ENCODE peak calls at places on chromosomes 13 and 19, in four cellular contexts. One of them, this sample, is unnamed. For H3K36me3 and H3K9me3, the result is how much of the 10 kb centered on the place peaks cover.

GRCh38 chr13:89627991-89628390 is 1719.5 kb upstream of the MIR17HG start:
- DNase-seq in thyroid gland: no peak
- DNase-seq in transverse colon: no peak
- DNase-seq in colonic mucosa: no peak
- DNase-seq in this sample: no peak

GRCh38 chr19:38837656-38838121 is 6.1 kb upstream of the ECH1 start:
- DNase-seq in thyroid gland: no peak
- DNase-seq in transverse colon: no peak
- DNase-seq in colonic mucosa: no peak
- DNase-seq in this sample: no peak

GRCh38 chr13:86085890-86086289 is 286.7 kb upstream of the SLITRK6 start:
- DNase-seq in thyroid gland: no peak
- DNase-seq in transverse colon: no peak
- DNase-seq in colonic mucosa: no peak
- DNase-seq in this sample: no peak

GRCh38 chr19:13784731-13785452 is 10.4 kb upstream of the ZSWIM4 start:
- DNase-seq in thyroid gland: peak
- DNase-seq in transverse colon: peak
- DNase-seq in colonic mucosa: peak
- DNase-seq in this sample: peak

GRCh38 chr19:19021115-19021514 is 12.2 kb downstream of the SUGP2 start:
- DNase-seq in thyroid gland: no peak
- DNase-seq in transverse colon: no peak
- DNase-seq in colonic mucosa: no peak
- DNase-seq in this sample: no peak

GRCh38 chr19:35015576-35016351 is 14.5 kb upstream of the SCN1B start:
- DNase-seq in thyroid gland: no peak
- DNase-seq in transverse colon: no peak
- DNase-seq in colonic mucosa: no peak
- DNase-seq in this sample: no peak

GRCh38 chr19:16836115-16836905 is 7.1 kb downstream of the SIN3B start:
- DNase-seq in thyroid gland: no peak
- DNase-seq in transverse colon: peak
- DNase-seq in colonic mucosa: no peak
- DNase-seq in this sample: no peak

GRCh38 chr19:30131722-30132291 is 189.8 kb downstream of the URI1 start:
- DNase-seq in thyroid gland: no peak
- DNase-seq in transverse colon: no peak
- DNase-seq in colonic mucosa: no peak
- DNase-seq in this sample: no peak

GRCh38 chr19:49653466-49653806 is 11.4 kb downstream of the SCAF1 start:
- DNase-seq in thyroid gland: no peak
- DNase-seq in transverse colon: no peak
- DNase-seq in colonic mucosa: no peak
- DNase-seq in this sample: no peak

GRCh38 chr19:41555752-41556151 is 20.2 kb upstream of the CEACAM21 start:
- DNase-seq in thyroid gland: no peak
- DNase-seq in transverse colon: no peak
- DNase-seq in colonic mucosa: no peak
- DNase-seq in this sample: no peak

GRCh38 chr13:112218416-112218815 is 151.5 kb downstream of the SOX1 start:
- DNase-seq in thyroid gland: no peak
- DNase-seq in transverse colon: no peak
- DNase-seq in colonic mucosa: no peak
- DNase-seq in this sample: no peak

GRCh38 chr19:46648961-46649960 is 11.7 kb downstream of the DACT3 start:
- DNase-seq in thyroid gland: no peak
- DNase-seq in transverse colon: no peak
- DNase-seq in colonic mucosa: no peak
- DNase-seq in this sample: no peak

GRCh38 chr13:83810136-83810535 is 72.1 kb downstream of the SLITRK1 start:
- DNase-seq in thyroid gland: no peak
- DNase-seq in transverse colon: no peak
- DNase-seq in colonic mucosa: no peak
- DNase-seq in this sample: no peak
- H3K27ac ChIP-seq in thyroid gland: no peak
- H3K27ac ChIP-seq in transverse colon: no peak
- H3K27ac ChIP-seq in colonic mucosa: no peak
- H3K27ac ChIP-seq in this sample: no peak

DNA sequence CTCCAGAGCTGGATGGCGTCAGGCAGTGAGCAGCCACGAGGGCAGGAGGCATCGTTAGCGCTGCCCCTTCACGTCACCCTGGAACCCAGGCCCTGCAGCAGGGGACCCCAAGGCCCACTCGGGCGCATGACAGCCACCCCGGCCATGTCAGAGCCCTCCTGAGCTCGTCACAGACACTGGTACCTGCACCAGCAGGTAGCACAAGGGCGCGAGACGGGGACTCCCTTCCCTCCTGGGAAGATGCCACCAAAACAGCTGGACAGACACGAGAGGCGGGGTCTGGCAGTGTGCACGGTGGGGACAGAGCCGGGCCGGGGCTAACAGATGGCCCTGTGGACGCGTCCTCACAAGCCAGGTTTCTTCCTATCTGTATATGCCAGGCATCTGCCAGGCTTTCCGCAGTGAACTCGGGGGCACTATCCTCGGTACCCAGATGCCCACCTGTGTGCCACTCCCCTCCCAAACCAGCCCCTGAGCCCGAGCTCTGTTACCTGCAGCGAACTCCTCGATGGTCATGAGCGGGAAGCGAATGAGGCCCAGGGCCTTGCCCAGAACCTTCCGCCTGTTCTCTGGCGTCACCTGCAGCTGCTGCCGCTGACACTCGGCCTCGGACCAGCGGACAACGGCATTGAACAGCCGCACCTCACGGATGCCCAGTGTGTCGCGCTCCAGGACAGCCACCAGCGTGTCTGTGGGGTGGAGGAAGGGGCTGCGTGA is 25.8 kb downstream of the BTBD2 start:
- DNase-seq in thyroid gland: no peak
- DNase-seq in transverse colon: no peak
- DNase-seq in colonic mucosa: no peak
- DNase-seq in this sample: no peak
- H3K36me3 ChIP-seq in thyroid gland: half or more
- H3K36me3 ChIP-seq in transverse colon: under half
- H3K36me3 ChIP-seq in colonic mucosa: under half
- H3K36me3 ChIP-seq in this sample: under half

GRCh38 chr19:51884713-51885112 is 3.0 kb downstream of the ZNF577 start:
- DNase-seq in thyroid gland: no peak
- DNase-seq in transverse colon: no peak
- DNase-seq in colonic mucosa: no peak
- DNase-seq in this sample: no peak

GRCh38 chr19:51882518-51882917 is 5.2 kb downstream of the ZNF577 start:
- DNase-seq in thyroid gland: no peak
- DNase-seq in transverse colon: no peak
- DNase-seq in colonic mucosa: no peak
- DNase-seq in this sample: no peak

GRCh38 chr19:51891193-51891747 is 3.5 kb upstream of the ZNF577 start:
- DNase-seq in thyroid gland: no peak
- DNase-seq in transverse colon: no peak
- DNase-seq in colonic mucosa: no peak
- DNase-seq in this sample: no peak

GRCh38 chr19:51889934-51890333 is 2.2 kb upstream of the ZNF577 start:
- DNase-seq in thyroid gland: no peak
- DNase-seq in transverse colon: no peak
- DNase-seq in colonic mucosa: no peak
- DNase-seq in this sample: no peak

GRCh38 chr19:51887522-51888498 is at the start of gene ZNF577:
- DNase-seq in thyroid gland: peak
- DNase-seq in transverse colon: peak
- DNase-seq in colonic mucosa: peak
- DNase-seq in this sample: peak
- H3K9me3 ChIP-seq in thyroid gland: under half
- H3K9me3 ChIP-seq in transverse colon: half or more
- H3K9me3 ChIP-seq in colonic mucosa: under half
- H3K9me3 ChIP-seq in this sample: under half

GRCh38 chr13:22061806-22062391 is 391.0 kb downstream of the FGF9 start:
- DNase-seq in thyroid gland: no peak
- DNase-seq in transverse colon: no peak
- DNase-seq in colonic mucosa: no peak
- DNase-seq in this sample: peak
- H3K27ac ChIP-seq in thyroid gland: no peak
- H3K27ac ChIP-seq in transverse colon: peak
- H3K27ac ChIP-seq in colonic mucosa: peak
- H3K27ac ChIP-seq in this sample: peak

GRCh38 chr19:10112037-10112751 is 701 bp downstream of the P2RY11 start:
- DNase-seq in thyroid gland: no peak
- DNase-seq in transverse colon: peak
- DNase-seq in colonic mucosa: no peak
- DNase-seq in this sample: no peak

GRCh38 chr19:10110076-10110971 is 1.2 kb upstream of the P2RY11 start:
- DNase-seq in thyroid gland: no peak
- DNase-seq in transverse colon: peak
- DNase-seq in colonic mucosa: no peak
- DNase-seq in this sample: no peak

GRCh38 chr19:10111405-10111811 is at the start of gene P2RY11:
- DNase-seq in thyroid gland: no peak
- DNase-seq in transverse colon: peak
- DNase-seq in colonic mucosa: no peak
- DNase-seq in this sample: peak

GRCh38 chr19:10109528-10109927 is 2.0 kb upstream of the P2RY11 start:
- DNase-seq in thyroid gland: no peak
- DNase-seq in transverse colon: no peak
- DNase-seq in colonic mucosa: no peak
- DNase-seq in this sample: no peak

GRCh38 chr19:10110972-10111317 is 548 bp upstream of the P2RY11 start:
- DNase-seq in thyroid gland: no peak
- DNase-seq in transverse colon: no peak
- DNase-seq in colonic mucosa: no peak
- DNase-seq in this sample: no peak
- H3K36me3 ChIP-seq in thyroid gland: half or more
- H3K36me3 ChIP-seq in transverse colon: under half
- H3K36me3 ChIP-seq in colonic mucosa: under half
- H3K36me3 ChIP-seq in this sample: under half

GRCh38 chr19:6247007-6247288 is 32.8 kb downstream of the MLLT1 start:
- DNase-seq in thyroid gland: no peak
- DNase-seq in transverse colon: no peak
- DNase-seq in colonic mucosa: no peak
- DNase-seq in this sample: no peak
- H3K9me3 ChIP-seq in thyroid gland: under half
- H3K9me3 ChIP-seq in transverse colon: under half
- H3K9me3 ChIP-seq in colonic mucosa: under half
- H3K9me3 ChIP-seq in this sample: under half